ENCODE peak calls at places on chromosome 10, in ten cellular contexts. E is PC-3, J is AG04450, O is uterus, C is mucosa of descending colon, L is astrocyte of the spinal cord, S is HepG2, B is AG04449, F is fibroblast of pulmonary artery, K is progenitor cell of endocrine pancreas. Q is an unnamed sample.

GRCh38 chr10:72092171-72092924 is 4.0 kb upstream of the SPOCK2 start:
- DNase-seq in E (no peak), J (no peak), O (no peak), C (no peak), L (no peak), S (peak), B (no peak), F (no peak), K (no peak), Q (no peak)

GRCh38 chr10:124525751-124526600 is 64.4 kb downstream of the LHPP start:
- DNase-seq in E (no peak), J (no peak), O (peak), C (no peak), L (no peak), S (no peak), B (no peak), F (no peak), K (no peak), Q (no peak)

GRCh38 chr10:88952647-88953111 is at the start of gene ACTA2:
- DNase-seq in E (no peak), J (peak), O (peak), C (peak), L (peak), S (no peak), B (peak), F (peak), K (no peak), Q (no peak)

GRCh38 chr10:73816917-73817729 is 5.7 kb upstream of the NDST2 start:
- DNase-seq in E (no peak), J (no peak), O (no peak), C (no peak), L (no peak), S (no peak), B (no peak), F (peak), K (no peak), Q (no peak)

GRCh38 chr10:51876979-51877378 is 177.6 kb upstream of the CSTF2T start:
- DNase-seq in E (no peak), J (no peak), O (no peak), C (no peak), L (no peak), S (no peak), B (no peak), F (no peak), K (no peak), Q (no peak)

GRCh38 chr10:43074827-43075611 is 1.9 kb upstream of the RET start:
- DNase-seq in E (no peak), J (no peak), O (no peak), C (peak), L (no peak), S (no peak), B (no peak), F (no peak), K (no peak), Q (no peak)

GRCh38 chr10:29386347-29386999 is 97.6 kb downstream of the LYZL1 start:
- DNase-seq in E (peak), J (no peak), O (no peak), C (no peak), L (peak), S (peak), B (no peak), F (peak), K (no peak), Q (peak)

GRCh38 chr10:125052146-125052545 is 108.2 kb downstream of the CTBP2 start:
- DNase-seq in E (no peak), J (no peak), O (no peak), C (no peak), L (no peak), S (no peak), B (no peak), F (no peak), K (no peak), Q (no peak)

GRCh38 chr10:94524146-94524545 is 21.4 kb upstream of the HELLS start:
- DNase-seq in E (peak), J (peak), O (no peak), C (no peak), L (peak), S (no peak), B (peak), F (peak), K (no peak), Q (no peak)

GRCh38 chr10:75582102-75582501 is 150.7 kb downstream of the LRMDA start:
- DNase-seq in E (no peak), J (no peak), O (no peak), C (no peak), L (no peak), S (no peak), B (no peak), F (no peak), K (no peak), Q (no peak)

GRCh38 chr10:95864906-95865813 is 42.6 kb upstream of the CC2D2B start:
- DNase-seq in E (peak), J (peak), O (peak), C (no peak), L (peak), S (peak), B (peak), F (peak), K (no peak), Q (peak)

GRCh38 chr10:23694446-23694920 is 255.6 kb downstream of the OTUD1 start:
- DNase-seq in E (no peak), J (no peak), O (no peak), C (no peak), L (peak), S (no peak), B (no peak), F (no peak), K (peak), Q (no peak)

GRCh38 chr10:103618575-103619423 is 125.3 kb downstream of the NEURL1 start:
- DNase-seq in E (no peak), J (no peak), O (peak), C (peak), L (no peak), S (no peak), B (no peak), F (peak), K (no peak), Q (no peak)

GRCh38 chr10:96626795-96627194 is 40.0 kb upstream of the TM9SF3 start:
- DNase-seq in E (no peak), J (no peak), O (no peak), C (no peak), L (no peak), S (no peak), B (no peak), F (no peak), K (no peak), Q (peak)

GRCh38 chr10:36469585-36469984 is 655.8 kb upstream of the ANKRD30A start:
- DNase-seq in E (peak), J (peak), O (no peak), C (no peak), L (peak), S (no peak), B (no peak), F (peak), K (no peak), Q (no peak)

GRCh38 chr10:30671011-30671616 is 41.6 kb upstream of the LYZL2 start:
- DNase-seq in E (peak), J (peak), O (peak), C (no peak), L (peak), S (peak), B (peak), F (peak), K (peak), Q (peak)

GRCh38 chr10:116796910-116797513 is 52.3 kb upstream of the ENO4 start:
- DNase-seq in E (peak), J (peak), O (peak), C (peak), L (peak), S (peak), B (no peak), F (peak), K (peak), Q (peak)

GRCh38 chr10:122044713-122045112 is 55.8 kb downstream of the TACC2 start:
- DNase-seq in E (no peak), J (no peak), O (peak), C (no peak), L (peak), S (no peak), B (no peak), F (peak), K (no peak), Q (no peak)

GRCh38 chr10:61896854-61897661 is 4.4 kb upstream of the ARID5B start:
- DNase-seq in E (peak), J (no peak), O (peak), C (peak), L (peak), S (peak), B (no peak), F (peak), K (peak), Q (peak)

GRCh38 chr10:102121739-102122372 is 1.7 kb upstream of the LDB1 start:
- DNase-seq in E (no peak), J (peak), O (peak), C (peak), L (peak), S (no peak), B (no peak), F (peak), K (no peak), Q (no peak)
- TF ChIP-seq CTCF in E (peak), J (peak), O (peak), C (no peak), L (peak), S (peak), B (peak), F (peak), K (peak), Q (no peak)

GRCh38 chr10:101145750-101146391 is 14.8 kb downstream of the TLX1 start:
- DNase-seq in E (no peak), J (no peak), O (no peak), C (no peak), L (no peak), S (no peak), B (no peak), F (no peak), K (no peak), Q (no peak)
- TF ChIP-seq CTCF in E (no peak), J (no peak), O (no peak), C (no peak), L (no peak), S (no peak), B (no peak), F (no peak), K (no peak), Q (no peak)

DNA sequence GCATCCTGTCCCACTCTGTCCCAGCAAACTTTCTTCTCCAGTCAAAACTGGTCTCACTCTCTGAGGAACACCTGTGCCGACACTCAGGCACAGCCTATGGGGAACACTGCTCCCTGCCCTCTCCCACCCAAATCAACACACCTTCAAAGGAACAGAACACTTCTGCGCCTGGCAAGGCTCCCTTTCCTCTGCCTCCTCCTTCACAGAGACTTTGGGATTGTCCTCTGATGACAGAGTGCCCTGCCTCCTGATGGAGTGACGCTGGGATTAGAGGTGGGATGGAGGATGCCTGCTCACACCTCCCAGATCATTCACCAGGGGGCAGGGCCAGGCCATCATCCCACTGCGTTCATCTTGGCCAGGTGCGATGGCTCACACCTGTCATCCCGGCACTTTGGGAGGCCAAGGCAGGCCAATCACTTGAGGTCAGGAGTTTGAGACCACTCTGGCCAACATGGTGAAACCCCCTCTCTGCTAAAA is 26.5 kb downstream of the KLF6 start:
- DNase-seq in E (no peak), J (no peak), O (no peak), C (no peak), L (no peak), S (no peak), B (no peak), F (no peak), K (no peak), Q (no peak)
- TF ChIP-seq CTCF in E (no peak), J (no peak), O (no peak), C (no peak), L (no peak), S (peak), B (no peak), F (no peak), K (no peak), Q (no peak)

GRCh38 chr10:11280187-11280932 is 262.7 kb downstream of the CELF2 start:
- DNase-seq in E (no peak), J (no peak), O (no peak), C (no peak), L (no peak), S (no peak), B (no peak), F (no peak), K (no peak), Q (no peak)
- TF ChIP-seq CTCF in E (no peak), J (no peak), O (no peak), C (no peak), L (no peak), S (no peak), B (no peak), F (no peak), K (no peak), Q (no peak)